ENCODE peak calls at places on chromosomes 6 and 20, in seven cellular contexts. H is ovary; T is CD4-positive, CD25-positive, alpha-beta regulatory T cell; Z is HepG2; G is psoas muscle; Q is pancreas; A is A549. L is an unnamed sample. For H3K4me1, the result is how much of the 10 kb centered on the place peaks cover.

GRCh38 chr6:45513331-45513730 is 135.6 kb upstream of the SUPT3H start:
- DNase-seq in G (no peak), H (no peak), Z (no peak), A (no peak), T (no peak), Q (no peak), L (no peak)

GRCh38 chr6:29631860-29632731 is 887 bp downstream of the GABBR1 start:
- DNase-seq in Q (peak), T (peak), A (peak), Z (no peak), H (peak), G (peak), L (peak)

GRCh38 chr6:39558079-39558478 is 167.1 kb downstream of the KIF6 start:
- DNase-seq in G (no peak), Q (no peak), Z (no peak), H (no peak), A (no peak), T (no peak), L (no peak)

GRCh38 chr20:49282584-49283171 is 4.8 kb upstream of the ZNFX1 start:
- DNase-seq in G (no peak), Z (no peak), H (no peak), T (no peak), A (no peak), Q (no peak), L (no peak)

GRCh38 chr6:155224031-155224451 is 39.8 kb upstream of the CLDN20 start:
- DNase-seq in Q (no peak), A (no peak), Z (peak), H (no peak), T (peak), G (no peak), L (no peak)

GRCh38 chr6:44228836-44229235 is 5.4 kb downstream of the SLC29A1 start:
- DNase-seq in T (no peak), Z (no peak), Q (no peak), G (no peak), H (no peak), A (no peak), L (no peak)

GRCh38 chr6:89970609-89971337 is 76.5 kb downstream of the GJA10 start:
- DNase-seq in Z (peak), A (peak), H (peak), Q (peak), G (peak), T (peak), L (peak)

GRCh38 chr6:14200047-14200446 is 82.5 kb downstream of the CD83 start:
- DNase-seq in A (no peak), Z (no peak), G (no peak), T (no peak), Q (no peak), H (no peak), L (no peak)

GRCh38 chr20:24984963-24985640 is 7.4 kb downstream of the APMAP start:
- DNase-seq in G (no peak), Q (no peak), H (no peak), T (no peak), A (no peak), Z (no peak), L (no peak)

GRCh38 chr20:59832406-59833156 is 100.9 kb downstream of the SYCP2 start:
- DNase-seq in Z (no peak), G (no peak), T (no peak), Q (no peak), A (no peak), H (no peak), L (no peak)

GRCh38 chr6:3885262-3886036 is 36.3 kb downstream of the FAM50B start:
- DNase-seq in Q (no peak), G (no peak), H (no peak), A (peak), T (no peak), Z (peak), L (no peak)

GRCh38 chr6:91608428-91608827 is 1021.6 kb upstream of the MAP3K7 start:
- DNase-seq in G (no peak), Z (no peak), A (no peak), Q (no peak), T (no peak), H (no peak), L (no peak)

GRCh38 chr6:72363844-72364740 is 257.8 kb upstream of the KCNQ5 start:
- DNase-seq in Z (no peak), G (no peak), T (no peak), Q (no peak), A (no peak), H (peak), L (peak)

GRCh38 chr20:12970372-12970821 is 38.4 kb upstream of the SPTLC3 start:
- DNase-seq in Q (no peak), H (no peak), A (peak), Z (peak), G (no peak), T (peak), L (no peak)

GRCh38 chr20:53262294-53262840 is 290.2 kb downstream of the TSHZ2 start:
- DNase-seq in Z (no peak), Q (no peak), H (no peak), G (no peak), T (no peak), A (no peak), L (no peak)

GRCh38 chr20:59955131-59955796 is 3.0 kb upstream of the CDH26 start:
- DNase-seq in T (peak), Q (no peak), Z (peak), A (peak), H (no peak), G (no peak), L (no peak)

GRCh38 chr20:63736893-63737689 is 627 bp downstream of the LIME1 start:
- DNase-seq in Z (no peak), Q (no peak), G (no peak), H (peak), T (peak), A (no peak), L (no peak)

GRCh38 chr20:51562027-51562333 is 19.5 kb upstream of the NFATC2 start:
- DNase-seq in A (peak), T (no peak), Q (no peak), H (no peak), G (no peak), Z (no peak), L (peak)

GRCh38 chr6:159693894-159694545 is 979 bp upstream of the SOD2 start:
- DNase-seq in A (no peak), Q (peak), T (peak), Z (peak), G (no peak), H (no peak), L (peak)

GRCh38 chr6:156776470-156776840 is 723 bp upstream of the ARID1B start:
- DNase-seq in Z (peak), Q (no peak), H (no peak), G (no peak), A (no peak), T (peak), L (no peak)

GRCh38 chr20:60101201-60101893 is 143.1 kb downstream of the CDH26 start:
- DNase-seq in Z (no peak), G (no peak), T (no peak), H (no peak), Q (no peak), A (no peak), L (no peak)

GRCh38 chr20:40965671-40966070 is 63.0 kb upstream of the TOP1 start:
- DNase-seq in T (no peak), A (no peak), H (no peak), Q (no peak), G (no peak), Z (no peak), L (no peak)

GRCh38 chr6:88119769-88120168 is 46.4 kb downstream of the CNR1 start:
- DNase-seq in H (no peak), G (no peak), Q (no peak), A (no peak), Z (peak), T (no peak), L (no peak)

GRCh38 chr20:362271-363254 is 15.7 kb downstream of the NRSN2 start:
- DNase-seq in H (peak), Z (peak), A (peak), G (peak), T (peak), Q (peak), L (peak)

GRCh38 chr20:5197847-5198650 is 71.2 kb downstream of the CDS2 start:
- DNase-seq in H (no peak), Z (no peak), G (no peak), A (no peak), T (no peak), Q (no peak), L (no peak)

GRCh38 chr20:47358672-47359532 is 2.4 kb upstream of the ZMYND8 start:
- DNase-seq in T (no peak), H (peak), A (peak), G (peak), Q (peak), Z (peak), L (peak)

GRCh38 chr20:47359533-47360206 is 3.2 kb upstream of the ZMYND8 start:
- DNase-seq in A (no peak), T (no peak), H (no peak), Q (no peak), Z (no peak), G (no peak), L (no peak)

GRCh38 chr20:47361268-47361665 is 4.8 kb upstream of the ZMYND8 start:
- DNase-seq in Q (no peak), G (no peak), H (no peak), T (no peak), A (no peak), Z (no peak), L (no peak)

GRCh38 chr20:47360207-47360488 is 3.6 kb upstream of the ZMYND8 start:
- DNase-seq in Q (peak), A (peak), H (no peak), Z (peak), T (no peak), G (no peak), L (peak)

DNA sequence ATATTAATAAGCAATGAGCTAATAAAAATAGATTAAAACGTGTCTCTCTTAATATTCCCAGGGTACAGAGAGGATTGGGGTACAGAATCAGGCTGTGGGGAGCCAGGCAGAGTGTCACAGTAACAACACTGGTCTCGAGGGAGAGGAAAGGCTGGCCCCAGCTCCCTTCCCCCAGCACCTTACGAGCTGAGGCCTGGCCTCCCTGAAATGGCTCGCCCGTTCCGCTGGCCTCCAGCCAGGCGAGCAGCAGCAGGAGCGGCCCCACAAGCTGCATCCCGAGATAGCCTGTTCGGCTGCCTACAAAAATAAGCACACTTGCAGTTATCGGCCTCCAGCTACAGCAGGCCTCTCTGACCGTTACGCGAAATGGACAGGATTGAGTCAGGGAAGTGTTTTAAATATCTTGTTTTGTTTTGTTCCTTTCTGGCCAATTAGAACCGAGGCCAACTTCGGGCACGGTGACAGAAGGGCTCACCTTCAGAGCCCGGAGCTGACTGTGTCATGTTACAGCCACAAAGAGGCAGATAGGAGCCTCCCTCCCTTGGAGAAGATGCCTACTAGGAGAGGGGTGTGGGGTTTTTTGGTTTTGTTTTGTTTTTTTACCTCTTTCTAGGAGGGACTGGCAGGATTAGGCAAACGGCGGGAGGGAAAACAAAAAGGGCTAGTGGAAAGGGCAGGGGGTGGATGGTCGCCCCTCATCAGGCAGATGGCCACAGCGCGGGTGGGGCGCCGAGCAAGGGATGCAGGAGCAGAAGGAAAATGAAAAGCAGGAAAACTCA is 4.2 kb upstream of the ZMYND8 start:
- DNase-seq in Q (peak), A (peak), G (peak), H (peak), T (no peak), Z (peak), L (peak)
- H3K4me1 ChIP-seq in Q (half or more), A (half or more), G (half or more), H (under half), T (under half), Z (half or more), L (under half)

GRCh38 chr6:38552136-38552535 is 87.6 kb downstream of the BTBD9 start:
- DNase-seq in A (no peak), Q (no peak), T (no peak), G (no peak), Z (no peak), H (no peak), L (no peak)
- H3K27ac ChIP-seq in A (no peak), Q (no peak), T (no peak), G (no peak), Z (no peak), H (no peak), L (no peak)

DNA sequence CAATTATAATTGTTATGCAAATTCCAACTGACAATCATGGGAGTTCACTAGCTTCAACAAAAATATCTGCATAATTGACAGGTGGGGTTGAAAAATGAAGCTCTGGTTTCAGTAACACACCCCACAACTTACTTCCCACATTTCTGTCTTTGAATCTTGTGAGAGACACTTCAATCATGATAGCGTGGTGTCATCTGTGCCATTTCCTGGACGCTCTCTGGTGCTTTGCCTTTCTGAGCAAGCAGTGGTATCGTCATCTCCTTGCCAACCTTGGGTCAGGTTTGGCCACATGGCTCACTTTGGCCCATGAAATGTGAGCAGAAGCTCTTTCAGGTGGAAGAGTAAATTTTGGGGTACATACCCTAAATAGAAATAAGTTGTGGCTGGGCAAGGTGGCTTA is 10.2 kb downstream of the BMP7 start:
- DNase-seq in A (no peak), Q (no peak), G (no peak), T (no peak), Z (no peak), H (no peak), L (no peak)
- H3K4me1 ChIP-seq in A (under half), Q (under half), G (under half), T (under half), Z (under half), H (under half), L (under half)

DNA sequence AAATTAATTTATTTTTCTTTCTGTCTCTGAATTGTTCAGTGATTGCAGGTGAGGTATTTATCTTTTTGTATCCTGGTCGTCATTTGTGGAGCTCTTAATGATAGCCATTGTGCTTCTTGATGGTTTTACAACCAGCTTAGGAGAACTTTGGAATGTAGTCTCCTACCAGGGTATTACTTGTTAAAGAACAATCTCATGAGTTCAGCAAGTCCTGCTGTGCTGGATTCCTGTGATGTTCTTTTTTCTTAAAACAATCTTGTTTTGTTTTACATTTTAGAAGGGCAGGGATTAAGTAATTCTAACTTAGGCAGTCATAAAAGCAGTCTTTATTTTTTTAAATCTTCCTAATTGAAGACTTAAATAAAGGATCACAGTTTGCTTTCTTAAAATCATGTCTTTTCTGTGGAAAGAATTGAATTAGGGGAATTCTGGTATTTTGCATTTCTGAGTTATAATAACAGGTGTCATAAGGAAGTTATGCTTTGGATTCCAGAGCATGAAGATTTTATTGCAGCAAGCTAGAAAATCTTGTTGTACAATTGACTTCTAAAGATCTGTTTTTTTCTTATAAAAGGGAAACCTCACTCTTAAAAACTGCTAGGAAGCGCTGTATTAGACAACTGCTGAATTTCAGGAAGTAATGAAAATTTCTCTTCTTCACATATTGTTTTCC is 23.7 kb downstream of the RIOK1 start:
- DNase-seq in G (no peak), Z (no peak), H (no peak), A (no peak), Q (no peak), T (no peak), L (no peak)
- H3K27ac ChIP-seq in G (no peak), Z (no peak), H (no peak), A (no peak), Q (no peak), T (no peak), L (no peak)

DNA sequence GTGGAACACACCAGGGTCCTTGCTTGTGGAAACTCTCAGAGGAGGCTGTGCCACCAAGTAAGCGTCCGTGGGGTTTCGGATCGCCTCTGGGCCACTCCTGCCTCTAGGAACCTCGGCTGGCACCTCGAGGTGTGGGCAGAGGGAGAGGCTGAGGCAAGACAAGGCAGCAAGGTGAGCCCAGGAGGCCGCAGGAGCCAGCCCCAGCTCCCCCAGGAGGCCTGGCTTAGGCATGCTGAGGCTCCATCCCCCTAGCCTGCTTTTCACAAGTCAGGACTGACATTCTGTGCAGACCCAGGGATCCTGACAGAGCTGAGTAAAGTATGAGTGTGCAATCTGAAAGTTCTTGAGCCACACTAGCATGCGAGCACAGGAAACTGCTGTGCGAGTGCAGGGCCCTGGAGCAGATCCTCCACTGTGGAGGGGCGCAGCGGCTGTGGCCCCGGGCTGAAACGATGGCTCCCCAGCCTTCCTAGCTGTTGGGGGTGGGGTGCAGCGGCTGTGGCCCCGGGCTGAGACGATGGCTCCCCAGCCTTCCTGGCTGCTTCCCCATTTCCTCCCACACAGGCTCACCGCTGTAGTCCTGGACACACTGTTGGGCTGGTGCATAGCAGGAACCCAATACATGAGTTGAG is 75.2 kb upstream of the CD93 start:
- DNase-seq in G (no peak), H (no peak), T (no peak), Z (no peak), Q (no peak), A (no peak), L (peak)
- H3K4me1 ChIP-seq in G (under half), H (under half), T (under half), Z (under half), Q (under half), A (under half), L (under half)

GRCh38 chr6:42993445-42993844 is 9.1 kb downstream of the PPP2R5D start:
- DNase-seq in Q (no peak), Z (no peak), G (no peak), T (no peak), H (no peak), A (no peak), L (no peak)
- H3K27ac ChIP-seq in Q (no peak), Z (no peak), G (no peak), T (no peak), H (no peak), A (no peak), L (no peak)

DNA sequence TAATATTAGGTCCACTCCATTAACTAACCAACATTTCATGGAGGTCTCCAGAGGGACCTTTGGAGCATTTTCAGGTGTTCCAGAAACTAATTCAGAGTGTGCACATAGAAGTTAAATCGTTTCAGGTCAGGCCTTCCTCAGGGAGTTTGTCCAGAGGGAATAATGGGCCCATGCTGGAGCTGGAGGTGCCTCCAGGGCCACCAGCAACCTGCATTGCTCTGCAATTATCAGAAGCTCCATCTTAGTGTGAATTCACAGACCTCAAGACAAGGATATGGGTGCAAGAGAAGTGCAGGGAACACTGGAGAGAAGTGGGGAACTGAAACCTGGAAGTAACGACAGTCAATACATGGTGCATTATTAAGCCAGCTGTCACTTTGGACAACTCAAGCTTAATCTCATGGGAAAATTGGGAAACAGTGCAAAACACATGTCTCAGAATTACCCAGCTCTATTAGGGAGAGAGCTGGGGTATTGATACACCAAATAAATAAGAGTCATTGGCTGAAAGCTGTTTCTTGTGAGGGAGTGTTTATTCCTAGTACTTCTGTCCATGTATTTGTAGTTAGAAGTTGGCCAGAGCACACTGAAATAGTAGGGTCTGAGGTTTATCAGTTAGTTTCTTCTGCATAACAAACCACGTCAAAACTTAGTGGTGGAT is 191.9 kb upstream of the RALGAPA2 start:
- DNase-seq in T (no peak), Q (no peak), A (no peak), H (no peak), G (no peak), Z (no peak), L (no peak)
- H3K4me1 ChIP-seq in T (under half), Q (under half), A (under half), H (under half), G (under half), Z (under half), L (under half)

GRCh38 chr6:33277663-33278391 is 904 bp downstream of the B3GALT4 start:
- DNase-seq in A (no peak), H (no peak), Z (no peak), G (no peak), T (peak), Q (no peak), L (no peak)

GRCh38 chr6:33279971-33280511 is 3.1 kb downstream of the B3GALT4 start:
- DNase-seq in H (no peak), A (peak), T (no peak), Z (peak), Q (no peak), G (no peak), L (no peak)

GRCh38 chr6:33279257-33279695 is 2.4 kb downstream of the B3GALT4 start:
- DNase-seq in Q (no peak), G (no peak), T (no peak), Z (no peak), H (no peak), A (no peak), L (no peak)

GRCh38 chr6:33278392-33278741 is 1.4 kb downstream of the B3GALT4 start:
- DNase-seq in T (no peak), Z (no peak), A (no peak), Q (no peak), H (no peak), G (no peak), L (no peak)

DNA sequence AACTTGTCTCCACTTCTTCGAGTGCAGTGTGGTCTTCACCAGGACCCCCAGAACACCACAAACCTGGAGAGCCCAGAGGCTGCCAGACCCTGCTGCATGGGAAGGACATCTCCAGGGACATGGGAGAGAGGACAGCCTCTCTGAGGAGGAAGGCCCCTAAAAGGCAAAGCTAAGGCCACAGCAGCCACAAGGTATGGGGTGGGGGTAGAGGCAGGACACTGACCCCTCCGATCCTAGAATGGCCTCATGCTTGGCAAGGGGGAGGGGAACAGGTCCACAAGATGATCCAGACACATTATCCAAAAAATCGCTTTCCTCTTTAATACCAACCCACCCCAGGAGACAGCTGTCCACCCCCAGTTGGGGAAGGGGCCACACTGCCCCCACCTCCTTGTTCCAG is 1.9 kb downstream of the B3GALT4 start:
- DNase-seq in G (no peak), T (no peak), A (no peak), Z (no peak), H (no peak), Q (no peak), L (no peak)
- H3K27ac ChIP-seq in G (peak), T (peak), A (no peak), Z (no peak), H (no peak), Q (no peak), L (no peak)

L was measured in uterus.